ENCODE peak calls at places on chromosomes 3 and 15, in eight cellular contexts. One of them, this sample, is unnamed.

GRCh38 chr3:171809513-171810277 is 588 bp downstream of the PLD1 start:
- DNase-seq in colonic mucosa: peak; percentile 81
- DNase-seq in psoas muscle: peak; percentile 89
- DNase-seq in sigmoid colon: peak; percentile 94
- DNase-seq in endothelial cell: peak; percentile 69
- DNase-seq in astrocyte of the spinal cord: peak; percentile 93
- DNase-seq in lower lobe of right lung: peak; percentile 83
- DNase-seq in cardiac muscle cell: peak; percentile 87
- DNase-seq in this sample: peak; percentile 71

GRCh38 chr3:171290680-171291079 is 169.5 kb downstream of the TNIK start:
- DNase-seq in psoas muscle: no peak
- DNase-seq in cardiac muscle cell: no peak
- DNase-seq in endothelial cell: no peak
- DNase-seq in colonic mucosa: no peak
- DNase-seq in lower lobe of right lung: no peak
- DNase-seq in sigmoid colon: no peak
- DNase-seq in astrocyte of the spinal cord: no peak
- DNase-seq in this sample: no peak

GRCh38 chr3:160444411-160444810 is 5.2 kb downstream of the TRIM59 start:
- DNase-seq in cardiac muscle cell: no peak
- DNase-seq in colonic mucosa: no peak
- DNase-seq in astrocyte of the spinal cord: no peak
- DNase-seq in lower lobe of right lung: no peak
- DNase-seq in sigmoid colon: no peak
- DNase-seq in psoas muscle: no peak
- DNase-seq in endothelial cell: no peak
- DNase-seq in this sample: no peak

GRCh38 chr15:69626095-69627066 is 173.8 kb downstream of the RPLP1 start:
- DNase-seq in endothelial cell: no peak
- DNase-seq in astrocyte of the spinal cord: no peak
- DNase-seq in colonic mucosa: peak; percentile 68
- DNase-seq in psoas muscle: no peak
- DNase-seq in cardiac muscle cell: no peak
- DNase-seq in sigmoid colon: no peak
- DNase-seq in lower lobe of right lung: no peak
- DNase-seq in this sample: no peak

GRCh38 chr3:123610331-123610730 is 25.5 kb upstream of the HACD2 start:
- DNase-seq in astrocyte of the spinal cord: no peak
- DNase-seq in colonic mucosa: no peak
- DNase-seq in cardiac muscle cell: no peak
- DNase-seq in sigmoid colon: no peak
- DNase-seq in psoas muscle: no peak
- DNase-seq in lower lobe of right lung: no peak
- DNase-seq in endothelial cell: no peak
- DNase-seq in this sample: no peak

GRCh38 chr3:172057624-172058023 is 18.2 kb downstream of the FNDC3B start:
- DNase-seq in cardiac muscle cell: no peak
- DNase-seq in sigmoid colon: no peak
- DNase-seq in lower lobe of right lung: no peak
- DNase-seq in astrocyte of the spinal cord: no peak
- DNase-seq in psoas muscle: no peak
- DNase-seq in endothelial cell: no peak
- DNase-seq in colonic mucosa: no peak
- DNase-seq in this sample: no peak

GRCh38 chr15:31476866-31477265 is 150.2 kb downstream of the KLF13 start:
- DNase-seq in psoas muscle: no peak
- DNase-seq in endothelial cell: no peak
- DNase-seq in lower lobe of right lung: no peak
- DNase-seq in astrocyte of the spinal cord: no peak
- DNase-seq in colonic mucosa: no peak
- DNase-seq in cardiac muscle cell: no peak
- DNase-seq in sigmoid colon: peak; percentile 28
- DNase-seq in this sample: no peak

GRCh38 chr15:52351206-52351907 is 55.8 kb upstream of the MYO5C start:
- DNase-seq in sigmoid colon: peak; percentile 63
- DNase-seq in lower lobe of right lung: peak; percentile 47
- DNase-seq in psoas muscle: no peak
- DNase-seq in cardiac muscle cell: no peak
- DNase-seq in colonic mucosa: no peak
- DNase-seq in endothelial cell: no peak
- DNase-seq in astrocyte of the spinal cord: no peak
- DNase-seq in this sample: no peak

GRCh38 chr3:120683213-120683612 is 1.2 kb upstream of the HGD start:
- DNase-seq in astrocyte of the spinal cord: no peak
- DNase-seq in sigmoid colon: no peak
- DNase-seq in cardiac muscle cell: no peak
- DNase-seq in colonic mucosa: no peak
- DNase-seq in psoas muscle: no peak
- DNase-seq in lower lobe of right lung: no peak
- DNase-seq in endothelial cell: no peak
- DNase-seq in this sample: no peak

GRCh38 chr3:13016083-13016725 is 57.0 kb downstream of the IQSEC1 start:
- DNase-seq in endothelial cell: no peak
- DNase-seq in lower lobe of right lung: peak; percentile 79
- DNase-seq in psoas muscle: peak; percentile 63
- DNase-seq in sigmoid colon: peak; percentile 81
- DNase-seq in cardiac muscle cell: no peak
- DNase-seq in colonic mucosa: peak; percentile 62
- DNase-seq in astrocyte of the spinal cord: no peak
- DNase-seq in this sample: no peak

GRCh38 chr3:180421711-180422110 is 180.3 kb upstream of the TTC14 start:
- DNase-seq in sigmoid colon: no peak
- DNase-seq in astrocyte of the spinal cord: peak; percentile 13
- DNase-seq in colonic mucosa: no peak
- DNase-seq in psoas muscle: no peak
- DNase-seq in endothelial cell: no peak
- DNase-seq in cardiac muscle cell: no peak
- DNase-seq in lower lobe of right lung: no peak
- DNase-seq in this sample: no peak

GRCh38 chr3:127182446-127182845 is 10.5 kb upstream of the PRR23E start:
- DNase-seq in cardiac muscle cell: no peak
- DNase-seq in colonic mucosa: no peak
- DNase-seq in astrocyte of the spinal cord: no peak
- DNase-seq in lower lobe of right lung: no peak
- DNase-seq in psoas muscle: no peak
- DNase-seq in sigmoid colon: peak; percentile 41
- DNase-seq in endothelial cell: no peak
- DNase-seq in this sample: peak; percentile 51

GRCh38 chr15:69979783-69980182 is 117.9 kb downstream of the TLE3 start:
- DNase-seq in astrocyte of the spinal cord: no peak
- DNase-seq in cardiac muscle cell: no peak
- DNase-seq in colonic mucosa: no peak
- DNase-seq in psoas muscle: no peak
- DNase-seq in sigmoid colon: no peak
- DNase-seq in endothelial cell: no peak
- DNase-seq in lower lobe of right lung: no peak
- DNase-seq in this sample: no peak

GRCh38 chr3:197186887-197187588 is 111.4 kb downstream of the DLG1 start:
- DNase-seq in lower lobe of right lung: no peak
- DNase-seq in cardiac muscle cell: peak; percentile 57
- DNase-seq in colonic mucosa: no peak
- DNase-seq in endothelial cell: no peak
- DNase-seq in sigmoid colon: no peak
- DNase-seq in astrocyte of the spinal cord: peak; percentile 59
- DNase-seq in psoas muscle: no peak
- DNase-seq in this sample: no peak

GRCh38 chr3:118772036-118773030 is 262.3 kb downstream of the IGSF11 start:
- DNase-seq in lower lobe of right lung: no peak
- DNase-seq in cardiac muscle cell: no peak
- DNase-seq in endothelial cell: no peak
- DNase-seq in psoas muscle: no peak
- DNase-seq in sigmoid colon: no peak
- DNase-seq in astrocyte of the spinal cord: peak; percentile 2
- DNase-seq in colonic mucosa: no peak
- DNase-seq in this sample: no peak

GRCh38 chr15:93018574-93018973 is 70.4 kb downstream of the RGMA start:
- DNase-seq in astrocyte of the spinal cord: no peak
- DNase-seq in sigmoid colon: no peak
- DNase-seq in lower lobe of right lung: no peak
- DNase-seq in cardiac muscle cell: no peak
- DNase-seq in colonic mucosa: no peak
- DNase-seq in psoas muscle: no peak
- DNase-seq in endothelial cell: no peak
- DNase-seq in this sample: no peak

GRCh38 chr3:81080608-81081007 is 680.8 kb downstream of the GBE1 start:
- DNase-seq in sigmoid colon: no peak
- DNase-seq in endothelial cell: no peak
- DNase-seq in cardiac muscle cell: peak; percentile 3
- DNase-seq in colonic mucosa: no peak
- DNase-seq in lower lobe of right lung: no peak
- DNase-seq in astrocyte of the spinal cord: no peak
- DNase-seq in psoas muscle: no peak
- DNase-seq in this sample: no peak

GRCh38 chr3:125168711-125169410 is 43.7 kb downstream of the SLC12A8 start:
- DNase-seq in endothelial cell: no peak
- DNase-seq in astrocyte of the spinal cord: no peak
- DNase-seq in sigmoid colon: no peak
- DNase-seq in lower lobe of right lung: peak; percentile 36
- DNase-seq in cardiac muscle cell: no peak
- DNase-seq in colonic mucosa: no peak
- DNase-seq in psoas muscle: no peak
- DNase-seq in this sample: no peak

GRCh38 chr3:141227752-141228151 is 3.9 kb upstream of the PXYLP1 start:
- DNase-seq in sigmoid colon: no peak
- DNase-seq in endothelial cell: no peak
- DNase-seq in cardiac muscle cell: no peak
- DNase-seq in astrocyte of the spinal cord: peak; percentile 67
- DNase-seq in psoas muscle: no peak
- DNase-seq in colonic mucosa: no peak
- DNase-seq in lower lobe of right lung: no peak
- DNase-seq in this sample: no peak

GRCh38 chr3:41893977-41894376 is 67.9 kb downstream of the ULK4 start:
- DNase-seq in sigmoid colon: no peak
- DNase-seq in lower lobe of right lung: no peak
- DNase-seq in psoas muscle: no peak
- DNase-seq in astrocyte of the spinal cord: peak; percentile 73
- DNase-seq in cardiac muscle cell: peak; percentile 50
- DNase-seq in endothelial cell: peak; percentile 9
- DNase-seq in colonic mucosa: peak; percentile 37
- DNase-seq in this sample: no peak

GRCh38 chr3:60081381-60082095 is 1031.7 kb upstream of the CFAP20DC start:
- DNase-seq in astrocyte of the spinal cord: no peak
- DNase-seq in psoas muscle: no peak
- DNase-seq in colonic mucosa: no peak
- DNase-seq in endothelial cell: no peak
- DNase-seq in cardiac muscle cell: no peak
- DNase-seq in sigmoid colon: no peak
- DNase-seq in lower lobe of right lung: no peak
- DNase-seq in this sample: no peak

GRCh38 chr3:140378571-140379340 is 299.1 kb upstream of the TRIM42 start:
- DNase-seq in cardiac muscle cell: no peak
- DNase-seq in colonic mucosa: no peak
- DNase-seq in sigmoid colon: no peak
- DNase-seq in endothelial cell: no peak
- DNase-seq in psoas muscle: no peak
- DNase-seq in astrocyte of the spinal cord: peak; percentile 17
- DNase-seq in lower lobe of right lung: no peak
- DNase-seq in this sample: no peak

GRCh38 chr15:75177360-75178071 is 24.2 kb upstream of the C15orf39 start:
- DNase-seq in astrocyte of the spinal cord: no peak
- DNase-seq in endothelial cell: no peak
- DNase-seq in cardiac muscle cell: no peak
- DNase-seq in psoas muscle: no peak
- DNase-seq in colonic mucosa: no peak
- DNase-seq in lower lobe of right lung: no peak
- DNase-seq in sigmoid colon: peak; percentile 60
- DNase-seq in this sample: no peak

GRCh38 chr3:168049366-168049974 is 46.3 kb downstream of the GOLIM4 start:
- DNase-seq in psoas muscle: no peak
- DNase-seq in cardiac muscle cell: no peak
- DNase-seq in astrocyte of the spinal cord: peak; percentile 76
- DNase-seq in sigmoid colon: no peak
- DNase-seq in endothelial cell: no peak
- DNase-seq in colonic mucosa: no peak
- DNase-seq in lower lobe of right lung: no peak
- DNase-seq in this sample: no peak
- TF ChIP-seq CTCF in psoas muscle: no peak
- TF ChIP-seq CTCF in cardiac muscle cell: no peak
- TF ChIP-seq CTCF in astrocyte of the spinal cord: no peak
- TF ChIP-seq CTCF in sigmoid colon: no peak
- TF ChIP-seq CTCF in endothelial cell: no peak
- TF ChIP-seq CTCF in colonic mucosa: no peak
- TF ChIP-seq CTCF in lower lobe of right lung: no peak
- TF ChIP-seq CTCF in this sample: no peak

GRCh38 chr3:86695752-86696151 is 295.2 kb downstream of the VGLL3 start:
- DNase-seq in sigmoid colon: no peak
- DNase-seq in lower lobe of right lung: no peak
- DNase-seq in endothelial cell: no peak
- DNase-seq in cardiac muscle cell: no peak
- DNase-seq in colonic mucosa: no peak
- DNase-seq in astrocyte of the spinal cord: no peak
- DNase-seq in psoas muscle: no peak
- DNase-seq in this sample: no peak
- TF ChIP-seq CTCF in sigmoid colon: no peak
- TF ChIP-seq CTCF in lower lobe of right lung: no peak
- TF ChIP-seq CTCF in endothelial cell: no peak
- TF ChIP-seq CTCF in cardiac muscle cell: no peak
- TF ChIP-seq CTCF in colonic mucosa: no peak
- TF ChIP-seq CTCF in astrocyte of the spinal cord: no peak
- TF ChIP-seq CTCF in psoas muscle: no peak
- TF ChIP-seq CTCF in this sample: no peak

GRCh38 chr3:112437146-112438022 is 61.9 kb downstream of the BTLA start:
- DNase-seq in sigmoid colon: no peak
- DNase-seq in lower lobe of right lung: no peak
- DNase-seq in endothelial cell: no peak
- DNase-seq in astrocyte of the spinal cord: peak; percentile 29
- DNase-seq in cardiac muscle cell: no peak
- DNase-seq in colonic mucosa: no peak
- DNase-seq in psoas muscle: no peak
- DNase-seq in this sample: no peak
- TF ChIP-seq CTCF in sigmoid colon: no peak
- TF ChIP-seq CTCF in lower lobe of right lung: peak; percentile 34
- TF ChIP-seq CTCF in endothelial cell: no peak
- TF ChIP-seq CTCF in astrocyte of the spinal cord: peak; percentile 49
- TF ChIP-seq CTCF in cardiac muscle cell: peak; percentile 17
- TF ChIP-seq CTCF in colonic mucosa: no peak
- TF ChIP-seq CTCF in psoas muscle: no peak
- TF ChIP-seq CTCF in this sample: peak; percentile 61

GRCh38 chr15:25136119-25136518 is 181.3 kb downstream of the SNRPN start:
- DNase-seq in sigmoid colon: no peak
- DNase-seq in astrocyte of the spinal cord: no peak
- DNase-seq in lower lobe of right lung: no peak
- DNase-seq in psoas muscle: no peak
- DNase-seq in cardiac muscle cell: peak; percentile 45
- DNase-seq in colonic mucosa: no peak
- DNase-seq in endothelial cell: peak; percentile 7
- DNase-seq in this sample: no peak
- TF ChIP-seq CTCF in sigmoid colon: no peak
- TF ChIP-seq CTCF in astrocyte of the spinal cord: peak; percentile 34
- TF ChIP-seq CTCF in lower lobe of right lung: no peak
- TF ChIP-seq CTCF in psoas muscle: peak; percentile 33
- TF ChIP-seq CTCF in cardiac muscle cell: peak; percentile 18
- TF ChIP-seq CTCF in colonic mucosa: no peak
- TF ChIP-seq CTCF in endothelial cell: peak; percentile 27
- TF ChIP-seq CTCF in this sample: peak; percentile 61

GRCh38 chr3:44926172-44926571 is 49.8 kb downstream of the ZDHHC3 start:
- DNase-seq in sigmoid colon: peak; percentile 39
- DNase-seq in colonic mucosa: no peak
- DNase-seq in cardiac muscle cell: no peak
- DNase-seq in endothelial cell: no peak
- DNase-seq in astrocyte of the spinal cord: no peak
- DNase-seq in lower lobe of right lung: no peak
- DNase-seq in psoas muscle: no peak
- DNase-seq in this sample: no peak
- TF ChIP-seq CTCF in sigmoid colon: no peak
- TF ChIP-seq CTCF in colonic mucosa: no peak
- TF ChIP-seq CTCF in cardiac muscle cell: no peak
- TF ChIP-seq CTCF in endothelial cell: no peak
- TF ChIP-seq CTCF in astrocyte of the spinal cord: no peak
- TF ChIP-seq CTCF in lower lobe of right lung: no peak
- TF ChIP-seq CTCF in psoas muscle: no peak
- TF ChIP-seq CTCF in this sample: no peak

This sample was measured in type B pancreatic cell.